ENCODE peak calls at places on chromosomes 6 and 20, in six cellular contexts. J is HS-27A; P is fibroblast of villous mesenchyme; M is IMR-90; E is iPS-NIHi11; I is stimulated activated CD8-positive, alpha-beta memory T cell treated with anti-CD3 and anti-CD28 coated beads, Interleukin-4, amount 100 ng/mL, for 48 hours. Z is an unnamed sample.

GRCh38 chr6:144559865-144560603 is 274.9 kb downstream of the UTRN start:
- DNase-seq in P (peak; percentile 38), M (peak; percentile 38), E (no peak), I (peak; percentile 48), J (no peak), Z (no peak)

GRCh38 chr6:157550114-157550989 is 169.4 kb downstream of the ZDHHC14 start:
- DNase-seq in P (no peak), J (no peak), I (peak; percentile 52), E (no peak), M (no peak), Z (no peak)

GRCh38 chr20:50304883-50305635 is 114.4 kb downstream of the CEBPB start:
- DNase-seq in E (no peak), M (peak; percentile 99), P (peak; percentile 99), J (no peak), I (no peak), Z (peak; percentile 29)

GRCh38 chr6:154690857-154691256 is 42.4 kb upstream of the SCAF8 start:
- DNase-seq in I (no peak), M (no peak), P (no peak), E (no peak), J (no peak), Z (no peak)

GRCh38 chr20:21725892-21726291 is 20.4 kb downstream of the PAX1 start:
- DNase-seq in E (no peak), I (no peak), P (no peak), J (no peak), M (no peak), Z (peak; percentile 35)

GRCh38 chr6:108781419-108782110 is 66.7 kb upstream of the ARMC2 start:
- DNase-seq in P (no peak), J (no peak), I (peak; percentile 30), M (peak; percentile 12), E (peak; percentile 45), Z (peak; percentile 57)

GRCh38 chr6:31663087-31663960 is 1.5 kb downstream of the GPANK1 start:
- DNase-seq in I (no peak), P (no peak), M (peak; percentile 70), J (no peak), E (no peak), Z (no peak)

GRCh38 chr20:16293590-16293989 is 279.7 kb downstream of the KIF16B start:
- DNase-seq in P (peak; percentile 3), I (no peak), J (no peak), E (no peak), M (peak; percentile 74), Z (no peak)

GRCh38 chr20:43751167-43752050 is 24.6 kb upstream of the GTSF1L start:
- DNase-seq in I (peak; percentile 70), P (peak; percentile 52), M (peak; percentile 92), E (no peak), J (peak; percentile 62), Z (no peak)

GRCh38 chr6:162942860-162943259 is 215.1 kb downstream of the PACRG start:
- DNase-seq in P (peak; percentile 69), J (no peak), E (no peak), M (peak; percentile 61), I (no peak), Z (no peak)

GRCh38 chr20:56249244-56249955 is 868 bp downstream of the MC3R start:
- DNase-seq in E (peak; percentile 56), I (peak; percentile 62), M (no peak), P (peak; percentile 36), J (no peak), Z (peak; percentile 75)

GRCh38 chr20:51312480-51312783 is 230.1 kb downstream of the NFATC2 start:
- DNase-seq in M (no peak), P (no peak), J (no peak), E (no peak), I (no peak), Z (peak; percentile 54)

GRCh38 chr6:116409756-116410155 is 39.0 kb downstream of the DSE start:
- DNase-seq in P (no peak), J (no peak), I (no peak), E (no peak), M (no peak), Z (no peak)

GRCh38 chr20:53801609-53802370 is 208.2 kb upstream of the ZNF217 start:
- DNase-seq in I (no peak), J (no peak), M (no peak), P (no peak), E (no peak), Z (no peak)

GRCh38 chr6:140824595-140824994 is 1308.1 kb upstream of the GJE1 start:
- DNase-seq in J (no peak), E (no peak), I (no peak), P (no peak), M (peak; percentile 13), Z (no peak)

GRCh38 chr20:24735263-24735662 is 213.8 kb upstream of the CST7 start:
- DNase-seq in M (no peak), E (no peak), P (peak; percentile 37), I (no peak), J (no peak), Z (no peak)

GRCh38 chr6:158219229-158219628 is 51.1 kb downstream of the GTF2H5 start:
- DNase-seq in P (peak; percentile 98), J (no peak), E (no peak), M (peak; percentile 96), I (no peak), Z (no peak)

GRCh38 chr6:53340536-53340935 is 8.2 kb downstream of the ELOVL5 start:
- DNase-seq in J (no peak), I (no peak), P (no peak), M (no peak), E (no peak), Z (no peak)

GRCh38 chr20:4891997-4892396 is 109.3 kb downstream of the SLC23A2 start:
- DNase-seq in I (no peak), J (no peak), M (no peak), E (no peak), P (no peak), Z (no peak)

GRCh38 chr6:34476462-34476861 is 10.6 kb downstream of the PACSIN1 start:
- DNase-seq in E (no peak), M (no peak), P (no peak), J (no peak), I (no peak), Z (no peak)

GRCh38 chr20:63071541-63072181 is 64.9 kb upstream of the BHLHE23 start:
- DNase-seq in P (peak; percentile 6), M (peak; percentile 81), I (peak; percentile 52), J (no peak), E (peak; percentile 84), Z (peak; percentile 92)

GRCh38 chr6:3088853-3089445 is 20.7 kb downstream of the RIPK1 start:
- DNase-seq in I (no peak), J (no peak), M (peak; percentile 11), P (peak; percentile 84), E (no peak), Z (no peak)

GRCh38 chr6:21523652-21524051 is 69.9 kb upstream of the SOX4 start:
- DNase-seq in I (no peak), E (no peak), J (no peak), P (no peak), M (no peak), Z (no peak)

GRCh38 chr6:452301-453067 is 60.9 kb downstream of the IRF4 start:
- DNase-seq in M (no peak), J (no peak), E (no peak), P (no peak), I (peak; percentile 19), Z (peak; percentile 14)

GRCh38 chr20:23445596-23446217 is 6.2 kb downstream of the CSTL1 start:
- DNase-seq in P (peak; percentile 80), E (no peak), M (peak; percentile 83), J (peak; percentile 86), I (no peak), Z (no peak)

GRCh38 chr20:4130404-4131189 is 115.2 kb upstream of the RNF24 start:
- DNase-seq in E (no peak), M (peak; percentile 72), J (no peak), P (peak; percentile 77), I (peak; percentile 74), Z (no peak)

GRCh38 chr20:15811951-15812350 is 761.3 kb downstream of the KIF16B start:
- DNase-seq in I (no peak), J (no peak), P (no peak), M (no peak), E (no peak), Z (no peak)

GRCh38 chr6:153553627-153554026 is 422.5 kb upstream of the RGS17 start:
- DNase-seq in I (no peak), P (peak; percentile 27), M (no peak), J (no peak), E (peak; percentile 78), Z (peak; percentile 66)

GRCh38 chr6:160036790-160037206 is 67.9 kb downstream of the IGF2R start:
- DNase-seq in E (no peak), J (peak; percentile 77), P (peak; percentile 68), I (no peak), M (peak; percentile 87), Z (no peak)

GRCh38 chr6:115765966-115766365 is 294.7 kb downstream of the FRK start:
- DNase-seq in P (no peak), I (no peak), M (no peak), J (no peak), E (no peak), Z (no peak)

GRCh38 chr6:3617681-3618299 is 133.7 kb downstream of the PXDC1 start:
- DNase-seq in P (no peak), J (no peak), I (no peak), E (no peak), M (no peak), Z (no peak)

GRCh38 chr20:43446361-43446879 is 11.3 kb upstream of the SRSF6 start:
- DNase-seq in P (no peak), M (no peak), I (no peak), J (no peak), E (no peak), Z (no peak)

GRCh38 chr20:4959582-4959981 is 41.7 kb downstream of the SLC23A2 start:
- DNase-seq in M (peak; percentile 40), I (no peak), P (peak; percentile 81), E (no peak), J (peak; percentile 20), Z (no peak)

GRCh38 chr6:143543435-143543834 is 31.9 kb upstream of the FUCA2 start:
- DNase-seq in E (no peak), I (no peak), J (no peak), M (no peak), P (no peak), Z (no peak)

GRCh38 chr20:37233471-37234253 is 28.0 kb downstream of the GHRH start:
- DNase-seq in I (no peak), J (no peak), M (no peak), E (no peak), P (no peak), Z (no peak)

GRCh38 chr6:130743175-130743574 is 84.0 kb upstream of the SMLR1 start:
- DNase-seq in I (no peak), J (no peak), E (peak; percentile 59), M (no peak), P (no peak), Z (peak; percentile 75)

GRCh38 chr6:169321546-169321945 is 67.9 kb upstream of the THBS2 start:
- DNase-seq in J (no peak), P (no peak), M (no peak), I (no peak), E (no peak), Z (no peak)

GRCh38 chr6:43780891-43781571 is 11.0 kb downstream of the VEGFA start:
- DNase-seq in I (no peak), M (no peak), P (no peak), J (no peak), E (no peak), Z (no peak)